ENCODE peak calls at places on chromosomes 12 and 14, in nine cellular contexts. D, A, M, Z, S, L, T, E and H are unnamed samples.
A peak's percentile ranks its signal among the peaks of the same experiment; 100 is the strongest.

GRCh38 chr12:47015381-47015780 is 64.0 kb upstream of the PCED1B start:
- DNase-seq in D (no peak), Z (no peak), S (no peak), A (no peak), T (no peak), L (no peak), M (no peak), E (no peak), H (no peak)

GRCh38 chr14:76136476-76137160 is 15.1 kb upstream of the GPATCH2L start:
- DNase-seq in L (no peak), D (no peak), Z (no peak), T (no peak), A (no peak), M (no peak), E (no peak), S (no peak), H (peak; percentile 63)

GRCh38 chr14:101235042-101235871 is 326.0 kb upstream of the DIO3 start:
- DNase-seq in Z (peak; percentile 56), D (peak; percentile 5), T (peak; percentile 70), E (peak; percentile 21), M (peak; percentile 66), S (peak; percentile 34), A (peak; percentile 80), L (peak; percentile 16), H (peak; percentile 92)

GRCh38 chr12:10851243-10851858 is 2.1 kb upstream of the PRR4 start:
- DNase-seq in M (no peak), A (no peak), E (no peak), D (peak; percentile 37), S (no peak), L (no peak), T (no peak), Z (no peak), H (no peak)

GRCh38 chr14:66507181-66507721 is 696 bp upstream of the GPHN start:
- DNase-seq in E (no peak), A (no peak), S (no peak), T (no peak), D (no peak), Z (no peak), M (no peak), L (no peak), H (no peak)

GRCh38 chr12:90292183-90292582 is 583.5 kb upstream of the ATP2B1 start:
- DNase-seq in M (no peak), E (no peak), L (no peak), T (no peak), A (no peak), D (no peak), Z (no peak), S (no peak), H (no peak)

GRCh38 chr12:26369588-26369987 is 174.2 kb downstream of the SSPN start:
- DNase-seq in Z (peak; percentile 6), M (no peak), L (peak; percentile 89), A (no peak), D (peak; percentile 99), E (peak; percentile 88), T (peak; percentile 95), S (peak; percentile 92), H (no peak)

GRCh38 chr12:21416611-21417121 is 20.8 kb upstream of the PYROXD1 start:
- DNase-seq in T (peak; percentile 15), L (peak; percentile 49), M (no peak), Z (peak; percentile 66), D (no peak), A (no peak), S (peak; percentile 62), E (no peak), H (no peak)

GRCh38 chr12:91177380-91177779 is 5.2 kb downstream of the DCN start:
- DNase-seq in T (peak; percentile 33), E (peak; percentile 34), L (peak; percentile 34), D (no peak), S (peak; percentile 57), M (no peak), A (no peak), Z (no peak), H (no peak)

GRCh38 chr14:36443374-36443773 is 76.7 kb downstream of the NKX2-1 start:
- DNase-seq in T (no peak), A (no peak), L (no peak), E (no peak), M (no peak), Z (peak; percentile 58), D (no peak), S (no peak), H (peak; percentile 65)

GRCh38 chr14:34181308-34181707 is 230.4 kb upstream of the EGLN3 start:
- DNase-seq in Z (no peak), D (no peak), A (no peak), L (no peak), S (no peak), M (no peak), E (no peak), T (no peak), H (no peak)

GRCh38 chr12:76573840-76574373 is 14.3 kb upstream of the OSBPL8 start:
- DNase-seq in A (no peak), S (no peak), M (no peak), L (no peak), E (no peak), T (no peak), Z (no peak), D (no peak), H (no peak)

GRCh38 chr12:113893221-113893620 is 72.9 kb downstream of the RBM19 start:
- DNase-seq in S (no peak), M (no peak), E (no peak), A (no peak), T (no peak), Z (no peak), D (no peak), L (no peak), H (no peak)

GRCh38 chr12:57236925-57237652 is 7.6 kb downstream of the SHMT2 start:
- DNase-seq in T (peak; percentile 64), S (no peak), L (no peak), Z (no peak), E (peak; percentile 30), A (no peak), D (no peak), M (no peak), H (peak; percentile 78)

GRCh38 chr12:95624544-95624943 is 73.3 kb upstream of the USP44 start:
- DNase-seq in D (peak; percentile 42), A (no peak), M (no peak), E (no peak), S (peak; percentile 90), Z (peak; percentile 71), L (peak; percentile 89), T (no peak), H (no peak)
- H3K27ac ChIP-seq in D (peak overlapping the region; percentile 18), A (peak overlapping the region; percentile 94), M (no peak overlapping the region), E (peak overlapping the region; percentile 51), S (no peak overlapping the region), Z (peak overlapping the region; percentile 78), L (peak overlapping the region; percentile 61), T (no peak overlapping the region), H (peak overlapping the region; percentile 72)

DNA sequence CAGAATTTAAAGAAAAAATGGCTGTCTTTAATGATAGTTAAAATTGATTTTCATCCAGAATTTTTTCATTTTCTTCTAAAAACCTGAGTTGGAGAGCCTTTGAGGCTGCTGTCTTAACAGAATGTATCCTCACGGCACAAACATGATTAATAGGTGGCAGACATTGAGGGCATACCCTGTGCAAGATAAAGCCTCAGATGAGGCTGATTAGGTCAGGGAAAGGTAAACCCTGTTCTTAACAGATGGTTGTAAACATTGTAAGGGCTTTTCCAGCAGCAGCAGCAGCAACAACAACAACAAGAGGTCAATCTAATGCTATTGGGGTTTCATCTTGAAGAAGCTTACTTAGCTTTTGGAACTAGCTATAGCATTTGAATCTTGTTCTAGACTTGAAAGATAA is 17.4 kb downstream of the GNG2 start:
- DNase-seq in M (no peak), T (no peak), D (no peak), E (no peak), A (no peak), Z (no peak), L (no peak), S (no peak), H (no peak)
- H3K9ac ChIP-seq in M (no peak overlapping the region), T (no peak overlapping the region), D (no peak overlapping the region), E (no peak overlapping the region), A (no peak overlapping the region), Z (no peak overlapping the region), L (no peak overlapping the region), S (no peak overlapping the region), H (peak overlapping the region; percentile 23)

DNA sequence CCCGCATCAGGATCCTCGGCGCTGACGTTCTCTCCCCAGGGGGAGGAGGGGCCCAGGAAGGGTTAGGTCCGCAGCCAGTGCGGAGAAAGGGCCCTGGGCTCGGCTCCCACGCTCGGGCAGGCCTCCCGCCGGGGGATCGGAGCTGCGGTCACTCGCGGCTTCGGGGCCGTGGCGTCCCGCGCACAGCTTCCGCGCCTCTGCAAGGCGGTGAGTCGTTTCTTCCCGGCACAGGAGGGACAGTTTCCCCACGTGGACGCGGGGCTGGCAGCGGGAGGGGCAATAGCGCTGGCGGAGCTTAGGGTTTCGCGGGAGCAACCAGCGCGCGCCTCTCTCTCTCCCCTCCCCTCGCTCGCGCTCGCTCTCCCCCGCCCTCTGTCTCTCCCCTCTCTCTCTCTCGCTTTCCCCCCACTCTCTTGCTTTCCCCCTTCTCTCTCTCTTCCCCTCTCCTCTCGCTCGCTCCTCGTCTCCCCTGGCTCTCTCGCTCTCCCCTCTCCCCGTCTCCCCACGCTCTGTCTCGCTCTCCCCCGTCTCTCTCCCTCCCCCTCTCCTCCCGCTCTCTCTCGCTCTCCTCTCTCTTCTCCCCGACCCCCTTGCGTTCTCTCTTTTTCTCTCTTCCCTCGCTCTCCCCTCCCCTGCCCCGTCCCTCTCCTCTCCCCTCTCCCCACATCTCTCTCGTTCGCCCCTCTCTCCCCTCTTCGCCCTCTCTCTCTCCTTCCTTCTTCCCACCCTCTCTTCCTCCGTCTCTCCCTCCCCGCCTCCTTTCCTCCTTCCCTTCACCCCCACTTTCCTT is 12.8 kb upstream of the MAP3K9 start:
- DNase-seq in D (peak; percentile 62), M (peak; percentile 45), S (peak; percentile 66), A (peak; percentile 89), Z (peak; percentile 62), T (peak; percentile 87), L (peak; percentile 54), E (peak; percentile 70), H (peak; percentile 82)
- H3K27ac ChIP-seq in D (no peak overlapping the region), M (no peak overlapping the region), S (no peak overlapping the region), A (no peak overlapping the region), Z (peak overlapping the region; percentile 54), T (no peak overlapping the region), L (peak overlapping the region; percentile 54), E (no peak overlapping the region), H (no peak overlapping the region)

GRCh38 chr12:56224954-56225353 is 812 bp downstream of the NABP2 start:
- DNase-seq in M (no peak), A (no peak), Z (no peak), L (no peak), E (no peak), D (no peak), T (no peak), S (no peak), H (peak; percentile 59)
- H3K9ac ChIP-seq in M (peak overlapping the region; percentile 73), A (peak overlapping the region; percentile 85), Z (peak overlapping the region; percentile 84), L (peak overlapping the region; percentile 86), E (peak overlapping the region; percentile 95), D (no peak overlapping the region), T (peak overlapping the region; percentile 82), S (no peak overlapping the region), H (no peak overlapping the region)